ENCODE peak calls at places on chromosomes 7 and 10, in nine cellular contexts. D is fibroblast of mammary gland; Z is activated naive CD8-positive, alpha-beta T cell treated with anti-CD3 and anti-CD28 coated beads for 36 hours; Q is KBM-7; G is NCI-H187; P is heart right ventricle; U is GM18507; J is T-cell; B is stimulated activated CD8-positive, alpha-beta memory T cell treated with anti-CD3 and anti-CD28 coated beads, Interleukin-15, amount 100 ng/mL, for 24 hours. A is an unnamed sample.

GRCh38 chr7:45219801-45220200 is 62.2 kb downstream of the RAMP3 start:
- DNase-seq in D (no peak), Z (no peak), Q (no peak), G (no peak), P (no peak), U (no peak), J (no peak), B (no peak), A (no peak)

GRCh38 chr7:51034531-51035264 is 252.0 kb upstream of the GRB10 start:
- DNase-seq in D (peak; percentile 87), Z (no peak), Q (no peak), G (no peak), P (no peak), U (no peak), J (no peak), B (no peak), A (peak; percentile 80)

GRCh38 chr7:156240532-156240931 is 400.0 kb upstream of the RNF32 start:
- DNase-seq in D (no peak), Z (no peak), Q (no peak), G (no peak), P (peak; percentile 29), U (no peak), J (no peak), B (no peak), A (no peak)

GRCh38 chr10:101027281-101027680 is 3.6 kb downstream of the PDZD7 start:
- DNase-seq in D (no peak), Z (no peak), Q (no peak), G (no peak), P (no peak), U (no peak), J (no peak), B (no peak), A (peak; percentile 35)

GRCh38 chr10:28714401-28715053 is 37.2 kb downstream of the BAMBI start:
- DNase-seq in D (no peak), Z (no peak), Q (no peak), G (no peak), P (no peak), U (no peak), J (no peak), B (no peak), A (no peak)

GRCh38 chr10:16466001-16466400 is 29.2 kb downstream of the PTER start:
- DNase-seq in D (no peak), Z (no peak), Q (no peak), G (no peak), P (no peak), U (no peak), J (no peak), B (no peak), A (no peak)

GRCh38 chr7:158728911-158729645 is 24.5 kb upstream of the NCAPG2 start:
- DNase-seq in D (no peak), Z (no peak), Q (no peak), G (no peak), P (no peak), U (no peak), J (no peak), B (no peak), A (no peak)

GRCh38 chr7:158325530-158326381 is 261.9 kb downstream of the PTPRN2 start:
- DNase-seq in D (no peak), Z (no peak), Q (peak; percentile 3), G (peak; percentile 94), P (no peak), U (no peak), J (no peak), B (no peak), A (no peak)

GRCh38 chr7:151485006-151485732 is 34.5 kb downstream of the RHEB start:
- DNase-seq in D (peak; percentile 86), Z (no peak), Q (no peak), G (no peak), P (no peak), U (no peak), J (no peak), B (no peak), A (peak; percentile 80)

GRCh38 chr10:126905776-126906703 is 812 bp downstream of the DOCK1 start:
- DNase-seq in D (no peak), Z (no peak), Q (no peak), G (no peak), P (peak; percentile 42), U (no peak), J (no peak), B (no peak), A (peak; percentile 7)

GRCh38 chr10:62018141-62018911 is 116.8 kb downstream of the ARID5B start:
- DNase-seq in D (no peak), Z (no peak), Q (no peak), G (no peak), P (no peak), U (no peak), J (no peak), B (no peak), A (no peak)

GRCh38 chr10:73644015-73644743 is 2.9 kb upstream of the MYOZ1 start:
- DNase-seq in D (peak; percentile 74), Z (peak; percentile 32), Q (peak; percentile 85), G (peak; percentile 6), P (no peak), U (peak; percentile 51), J (peak; percentile 43), B (no peak), A (peak; percentile 60)

GRCh38 chr10:63549810-63550209 is 28.6 kb downstream of the REEP3 start:
- DNase-seq in D (no peak), Z (no peak), Q (no peak), G (no peak), P (no peak), U (no peak), J (no peak), B (no peak), A (peak; percentile 57)

GRCh38 chr10:17453377-17454091 is 861 bp downstream of the ST8SIA6 start:
- DNase-seq in D (no peak), Z (peak; percentile 41), Q (peak; percentile 66), G (no peak), P (peak; percentile 47), U (no peak), J (peak; percentile 21), B (peak; percentile 3), A (peak; percentile 6)

GRCh38 chr10:126844406-126844805 is 60.8 kb upstream of the DOCK1 start:
- DNase-seq in D (peak; percentile 33), Z (no peak), Q (no peak), G (no peak), P (no peak), U (no peak), J (no peak), B (no peak), A (no peak)

GRCh38 chr10:14378387-14378960 is 47.8 kb upstream of the FRMD4A start:
- DNase-seq in D (peak; percentile 11), Z (no peak), Q (no peak), G (no peak), P (no peak), U (no peak), J (no peak), B (no peak), A (no peak)

GRCh38 chr7:54810401-54810800 is 51.4 kb upstream of the SEC61G start:
- DNase-seq in D (no peak), Z (no peak), Q (no peak), G (no peak), P (no peak), U (no peak), J (no peak), B (no peak), A (no peak)

GRCh38 chr10:100907175-100907574 is 5.6 kb upstream of the SLF2 start:
- DNase-seq in D (no peak), Z (no peak), Q (no peak), G (no peak), P (no peak), U (no peak), J (no peak), B (no peak), A (peak; percentile 68)

GRCh38 chr7:149811221-149811620 is 27.0 kb upstream of the ZNF862 start:
- DNase-seq in D (peak; percentile 4), Z (no peak), Q (no peak), G (no peak), P (no peak), U (no peak), J (no peak), B (no peak), A (no peak)

GRCh38 chr7:138316421-138317043 is 143.5 kb upstream of the TRIM24 start:
- DNase-seq in D (no peak), Z (no peak), Q (no peak), G (no peak), P (no peak), U (peak; percentile 2), J (no peak), B (no peak), A (no peak)

GRCh38 chr10:13949844-13950542 is 363.2 kb downstream of the PRPF18 start:
- DNase-seq in D (peak; percentile 92), Z (no peak), Q (no peak), G (no peak), P (no peak), U (no peak), J (no peak), B (no peak), A (peak; percentile 77)

GRCh38 chr10:70272925-70273316 is 10.9 kb downstream of the NPFFR1 start:
- DNase-seq in D (peak; percentile 50), Z (no peak), Q (no peak), G (no peak), P (no peak), U (peak; percentile 39), J (no peak), B (no peak), A (peak; percentile 46)

GRCh38 chr7:41143074-41143473 is 559.8 kb downstream of the INHBA start:
- DNase-seq in D (no peak), Z (no peak), Q (no peak), G (no peak), P (no peak), U (no peak), J (no peak), B (no peak), A (no peak)

GRCh38 chr7:135620980-135621850 is 41.1 kb upstream of the STMP1 start:
- DNase-seq in D (peak; percentile 88), Z (no peak), Q (peak; percentile 75), G (peak; percentile 18), P (no peak), U (peak; percentile 1), J (peak; percentile 5), B (no peak), A (peak; percentile 87)

GRCh38 chr7:106269263-106269961 is 15.4 kb downstream of the NAMPT start:
- DNase-seq in D (no peak), Z (no peak), Q (no peak), G (no peak), P (no peak), U (no peak), J (no peak), B (no peak), A (peak; percentile 36)

GRCh38 chr10:122192142-122192541 is 79.0 kb upstream of the BTBD16 start:
- DNase-seq in D (no peak), Z (no peak), Q (no peak), G (no peak), P (no peak), U (no peak), J (no peak), B (no peak), A (no peak)

GRCh38 chr10:89047397-89047796 is 56.8 kb downstream of the FAS start:
- DNase-seq in D (peak; percentile 23), Z (no peak), Q (no peak), G (no peak), P (no peak), U (no peak), J (no peak), B (no peak), A (no peak)

GRCh38 chr7:70812511-70812910 is 319.4 kb upstream of the GALNT17 start:
- DNase-seq in D (no peak), Z (no peak), Q (no peak), G (no peak), P (no peak), U (no peak), J (no peak), B (no peak), A (no peak)

GRCh38 chr10:12502526-12503274 is 153.4 kb downstream of the CAMK1D start:
- DNase-seq in D (no peak), Z (no peak), Q (no peak), G (no peak), P (no peak), U (no peak), J (no peak), B (no peak), A (no peak)

GRCh38 chr7:4816419-4817080 is 41.1 kb downstream of the AP5Z1 start:
- DNase-seq in D (no peak), Z (no peak), Q (no peak), G (no peak), P (no peak), U (no peak), J (no peak), B (no peak), A (no peak)

GRCh38 chr7:25879799-25880198 is 272.2 kb upstream of the NFE2L3 start:
- DNase-seq in D (no peak), Z (no peak), Q (no peak), G (no peak), P (no peak), U (no peak), J (no peak), B (no peak), A (no peak)